ENCODE peak calls at places on chromosomes 4 and X, in five cellular contexts. Q, B, K, Z and O are unnamed samples.

GRCh38 chr4:146522862-146523205 is 1.1 kb upstream of the SLC10A7 start:
- DNase-seq in Q (no peak), B (no peak), K (no peak), Z (no peak), O (no peak)

GRCh38 chrX:8629871-8630270 is 102.1 kb downstream of the ANOS1 start:
- DNase-seq in Q (no peak), B (no peak), K (no peak), Z (no peak), O (no peak)

GRCh38 chr4:82900016-82900334 is 560 bp upstream of the THAP9 start:
- DNase-seq in Q (no peak), B (no peak), K (no peak), Z (no peak), O (no peak)

GRCh38 chr4:14792702-14793227 is 209.5 kb upstream of the CPEB2 start:
- DNase-seq in Q (no peak), B (no peak), K (no peak), Z (no peak), O (no peak)

GRCh38 chrX:10574663-10575062 is 45.7 kb downstream of the MID1 start:
- DNase-seq in Q (no peak), B (no peak), K (peak), Z (no peak), O (no peak)

GRCh38 chr4:52241916-52242315 is 190.8 kb downstream of the SPATA18 start:
- DNase-seq in Q (no peak), B (no peak), K (no peak), Z (no peak), O (no peak)

GRCh38 chr4:120071192-120071795 is 4.6 kb upstream of the MAD2L1 start:
- DNase-seq in Q (peak), B (peak), K (peak), Z (no peak), O (no peak)

GRCh38 chr4:10283761-10284160 is 167.2 kb upstream of the WDR1 start:
- DNase-seq in Q (no peak), B (no peak), K (no peak), Z (no peak), O (no peak)

GRCh38 chrX:38293741-38294140 is 33.6 kb downstream of the RPGR start:
- DNase-seq in Q (no peak), B (no peak), K (no peak), Z (no peak), O (no peak)

GRCh38 chr4:119529788-119530187 is 98.8 kb downstream of the PDE5A start:
- DNase-seq in Q (no peak), B (no peak), K (no peak), Z (no peak), O (no peak)

GRCh38 chrX:111010151-111010550 is 85.8 kb upstream of the PAK3 start:
- DNase-seq in Q (no peak), B (no peak), K (no peak), Z (no peak), O (no peak)

GRCh38 chrX:38941675-38942074 is 140.4 kb downstream of the MID1IP1 start:
- DNase-seq in Q (no peak), B (no peak), K (no peak), Z (no peak), O (no peak)

GRCh38 chr4:40369437-40370278 is 34.5 kb downstream of the CHRNA9 start:
- DNase-seq in Q (no peak), B (no peak), K (no peak), Z (no peak), O (no peak)

GRCh38 chr4:57080781-57081650 is 29.2 kb downstream of the IGFBP7 start:
- DNase-seq in Q (no peak), B (no peak), K (peak), Z (no peak), O (no peak)

GRCh38 chr4:54440394-54441223 is 211.5 kb downstream of the PDGFRA start:
- DNase-seq in Q (peak), B (peak), K (peak), Z (no peak), O (no peak)

GRCh38 chrX:37959212-37960021 is 46.9 kb upstream of the SYTL5 start:
- DNase-seq in Q (no peak), B (no peak), K (no peak), Z (no peak), O (no peak)

GRCh38 chr4:160034501-160034900 is 931.6 kb downstream of the RAPGEF2 start:
- DNase-seq in Q (no peak), B (no peak), K (no peak), Z (no peak), O (no peak)

GRCh38 chr4:76948441-76949292 is 885 bp upstream of the SEPTIN11 start:
- DNase-seq in Q (peak), B (peak), K (peak), Z (no peak), O (no peak)

GRCh38 chrX:43557792-43558191 is 98.3 kb upstream of the MAOA start:
- DNase-seq in Q (peak), B (peak), K (peak), Z (no peak), O (no peak)

GRCh38 chr4:149296084-149296483 is 519.6 kb downstream of the IQCM start:
- DNase-seq in Q (no peak), B (no peak), K (no peak), Z (no peak), O (no peak)

GRCh38 chr4:121030151-121030550 is 42.2 kb downstream of the NDNF start:
- DNase-seq in Q (no peak), B (no peak), K (no peak), Z (no peak), O (no peak)

GRCh38 chrX:121254336-121254735 is 206.9 kb downstream of the GLUD2 start:
- DNase-seq in Q (no peak), B (no peak), K (peak), Z (no peak), O (no peak)

GRCh38 chrX:1239681-1240142 is 27.3 kb upstream of the CRLF2 start:
- DNase-seq in Q (no peak), B (no peak), K (no peak), Z (peak), O (peak)

GRCh38 chr4:12595986-12596385 is 888.2 kb downstream of the RAB28 start:
- DNase-seq in Q (no peak), B (no peak), K (no peak), Z (no peak), O (no peak)

GRCh38 chr4:13347517-13348125 is 136.5 kb downstream of the RAB28 start:
- DNase-seq in Q (no peak), B (no peak), K (no peak), Z (no peak), O (no peak)

GRCh38 chrX:120302434-120302833 is 8.8 kb downstream of the TMEM255A start:
- DNase-seq in Q (no peak), B (no peak), K (peak), Z (no peak), O (no peak)

GRCh38 chr4:22430626-22431025 is 85.2 kb downstream of the ADGRA3 start:
- DNase-seq in Q (no peak), B (no peak), K (no peak), Z (no peak), O (no peak)

GRCh38 chr4:22439947-22440346 is 75.9 kb downstream of the ADGRA3 start:
- DNase-seq in Q (no peak), B (no peak), K (no peak), Z (no peak), O (no peak)

GRCh38 chr4:22435652-22436051 is 80.2 kb downstream of the ADGRA3 start:
- DNase-seq in Q (no peak), B (no peak), K (no peak), Z (no peak), O (no peak)

DNA sequence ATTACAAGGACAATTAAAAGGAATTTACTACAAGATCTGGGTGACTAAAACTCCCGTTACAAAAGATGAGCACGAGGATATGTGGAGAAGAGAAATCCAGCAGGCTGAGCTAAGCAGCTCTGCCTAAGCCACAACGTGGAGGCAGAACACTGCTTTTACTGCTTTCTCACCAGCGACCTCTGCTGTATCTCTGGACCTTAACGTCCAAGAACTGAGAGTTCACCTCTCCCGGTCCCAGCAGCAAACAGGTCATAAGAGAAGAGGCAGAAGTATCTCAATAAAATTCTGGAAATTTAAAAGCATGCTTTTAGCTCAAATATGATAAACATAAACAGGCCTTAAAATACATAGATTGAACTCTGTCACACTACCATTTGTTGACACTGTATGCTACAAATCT is 81.0 kb downstream of the ADGRA3 start:
- DNase-seq in Q (peak), B (peak), K (peak), Z (no peak), O (no peak)
- TF ChIP-seq CTCF in Q (peak), B (peak), K (no peak), Z (no peak), O (no peak)

DNA sequence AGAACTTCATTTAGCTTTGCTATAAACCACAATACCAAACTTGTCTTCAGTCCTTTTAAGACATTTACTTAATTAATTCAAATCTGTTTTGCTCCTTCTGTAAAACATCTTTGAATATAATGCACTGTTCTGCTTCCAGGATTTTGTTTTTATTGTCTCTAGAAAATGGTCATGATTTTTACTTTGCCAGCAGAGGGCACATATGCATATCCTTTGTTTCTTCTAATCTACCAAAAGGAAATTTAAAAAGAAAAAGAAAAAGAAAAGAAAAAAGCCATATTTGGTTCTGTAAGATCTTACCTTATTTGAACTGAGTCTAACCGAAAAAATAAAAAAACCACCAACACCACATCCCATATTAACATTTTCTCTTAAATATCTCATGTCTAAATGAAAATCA is 101.9 kb upstream of the CCSER1 start:
- DNase-seq in Q (no peak), B (peak), K (no peak), Z (no peak), O (no peak)
- TF ChIP-seq CTCF in Q (peak), B (peak), K (no peak), Z (peak), O (no peak)

GRCh38 chr4:182645511-182645910 is 271.7 kb downstream of the DCTD start:
- DNase-seq in Q (no peak), B (no peak), K (no peak), Z (no peak), O (no peak)

GRCh38 chr4:182647901-182648300 is 269.3 kb downstream of the DCTD start:
- DNase-seq in Q (no peak), B (no peak), K (no peak), Z (no peak), O (no peak)

GRCh38 chr4:182644326-182645050 is 272.7 kb downstream of the DCTD start:
- DNase-seq in Q (no peak), B (no peak), K (no peak), Z (no peak), O (no peak)

GRCh38 chr4:182643801-182644311 is 273.3 kb downstream of the DCTD start:
- DNase-seq in Q (no peak), B (no peak), K (no peak), Z (no peak), O (no peak)

DNA sequence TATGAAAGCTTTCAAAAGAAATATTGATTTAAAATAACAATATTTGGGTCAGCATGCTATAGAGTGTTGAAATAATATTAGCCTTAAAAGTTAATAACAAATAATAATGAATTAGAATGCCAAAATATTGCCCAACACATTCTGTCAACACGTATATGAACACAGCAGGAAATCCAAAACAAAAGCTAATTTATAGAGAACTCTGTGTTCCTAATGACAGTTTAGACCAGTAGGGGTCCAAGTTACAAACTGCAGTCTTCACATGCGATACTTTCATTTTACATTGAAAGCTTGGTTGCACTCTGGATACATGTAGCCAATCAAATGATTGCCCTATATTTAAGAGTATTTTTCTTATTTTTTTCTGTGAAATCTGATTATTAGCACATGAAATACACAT is 274.4 kb downstream of the DCTD start:
- DNase-seq in Q (no peak), B (no peak), K (no peak), Z (no peak), O (no peak)
- TF ChIP-seq CTCF in Q (peak), B (no peak), K (no peak), Z (no peak), O (no peak)

DNA sequence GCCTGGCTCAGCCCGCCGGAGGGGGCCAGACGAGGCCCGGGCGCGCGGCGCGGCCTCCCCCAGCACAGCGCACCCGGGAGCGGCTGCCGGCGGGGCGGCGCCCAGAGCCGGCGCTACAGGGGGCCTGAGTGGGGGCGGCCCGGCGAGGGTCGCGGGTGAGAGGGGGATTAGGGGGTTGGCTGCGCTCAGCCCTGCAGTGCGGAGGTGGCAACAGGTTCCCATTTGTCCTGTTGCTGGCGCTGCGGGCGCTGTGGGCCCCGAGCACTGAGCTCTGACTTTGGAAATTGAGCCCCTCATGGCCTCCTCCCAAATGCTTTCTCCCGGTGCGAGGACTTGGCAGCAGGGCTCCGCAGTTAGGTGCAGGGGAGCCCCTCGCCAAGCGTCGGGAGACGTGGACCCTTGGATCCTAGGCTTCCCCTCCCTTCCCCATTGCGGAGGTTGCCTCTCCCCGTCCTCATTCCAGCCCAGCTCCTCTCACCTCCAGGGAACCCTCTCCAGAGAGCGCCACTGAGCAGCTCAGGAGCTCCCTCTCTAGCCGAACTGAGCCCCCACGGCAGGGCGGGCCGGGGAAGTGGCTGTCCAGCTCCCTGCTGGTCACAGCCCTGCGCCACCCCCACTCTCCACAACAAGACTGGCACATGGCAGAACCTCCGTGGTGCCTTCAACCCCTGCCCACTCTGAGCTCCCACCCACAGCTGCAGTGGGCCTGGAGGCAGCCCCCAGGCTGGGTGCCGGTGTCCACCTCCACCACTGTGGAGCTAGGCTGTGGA is 2.5 kb upstream of the DUSP9 start:
- DNase-seq in Q (no peak), B (no peak), K (no peak), Z (no peak), O (no peak)
- TF ChIP-seq CTCF in Q (no peak), B (no peak), K (peak), Z (no peak), O (no peak)

GRCh38 chr4:107046261-107046660 is 10.1 kb upstream of the DKK2 start:
- DNase-seq in Q (no peak), B (no peak), K (no peak), Z (no peak), O (no peak)

GRCh38 chr4:107044170-107044569 is 8.1 kb upstream of the DKK2 start:
- DNase-seq in Q (no peak), B (peak), K (no peak), Z (no peak), O (no peak)
- TF ChIP-seq CTCF in Q (peak), B (peak), K (no peak), Z (no peak), O (no peak)

DNA sequence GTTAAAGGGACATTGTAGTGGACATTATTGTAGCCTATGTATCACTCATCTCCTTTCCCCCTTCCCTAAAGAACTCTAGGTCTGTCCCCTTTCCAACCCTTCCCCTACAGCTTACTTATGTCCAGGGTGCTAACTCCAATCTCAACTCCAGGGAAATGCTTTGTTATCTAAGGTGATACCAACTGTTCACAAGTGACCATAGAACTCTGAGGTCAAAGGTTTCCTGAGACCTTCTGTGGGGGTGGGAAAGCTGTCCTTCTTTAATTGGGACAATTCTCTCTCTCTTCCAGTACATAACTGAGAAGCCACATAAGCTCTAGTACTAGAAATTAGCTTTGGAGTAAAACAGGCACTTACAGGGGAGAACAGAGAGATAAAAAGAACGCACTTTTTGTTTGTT is 212.4 kb downstream of the NR3C2 start:
- DNase-seq in Q (no peak), B (no peak), K (no peak), Z (no peak), O (no peak)
- TF ChIP-seq CTCF in Q (no peak), B (no peak), K (no peak), Z (no peak), O (no peak)

DNA sequence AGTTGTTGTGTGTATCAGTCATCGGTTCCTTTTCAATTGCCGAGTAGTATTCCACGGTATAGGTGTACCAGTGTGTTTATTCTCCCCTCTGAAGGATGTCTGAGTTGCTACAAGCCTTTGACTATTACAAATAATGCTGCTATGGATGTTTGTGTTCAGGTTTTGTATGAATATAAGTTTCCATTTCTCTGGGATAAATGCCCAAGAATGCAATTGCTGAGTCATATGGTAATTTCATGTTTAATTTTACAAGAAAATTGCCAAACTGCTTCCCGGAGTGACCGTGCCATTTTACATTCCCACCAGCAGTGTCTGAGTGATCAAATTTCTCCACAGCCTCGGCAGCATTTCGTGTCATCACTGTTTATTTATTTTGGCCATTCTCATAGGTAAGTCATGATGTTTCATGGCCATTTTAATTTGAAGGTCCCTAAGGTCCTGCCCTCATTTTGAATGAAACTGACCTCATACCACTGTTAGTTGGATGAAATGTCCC is 73.9 kb downstream of the IRF2 start:
- DNase-seq in Q (no peak), B (no peak), K (peak), Z (no peak), O (no peak)
- TF ChIP-seq CTCF in Q (no peak), B (no peak), K (no peak), Z (peak), O (no peak)

DNA sequence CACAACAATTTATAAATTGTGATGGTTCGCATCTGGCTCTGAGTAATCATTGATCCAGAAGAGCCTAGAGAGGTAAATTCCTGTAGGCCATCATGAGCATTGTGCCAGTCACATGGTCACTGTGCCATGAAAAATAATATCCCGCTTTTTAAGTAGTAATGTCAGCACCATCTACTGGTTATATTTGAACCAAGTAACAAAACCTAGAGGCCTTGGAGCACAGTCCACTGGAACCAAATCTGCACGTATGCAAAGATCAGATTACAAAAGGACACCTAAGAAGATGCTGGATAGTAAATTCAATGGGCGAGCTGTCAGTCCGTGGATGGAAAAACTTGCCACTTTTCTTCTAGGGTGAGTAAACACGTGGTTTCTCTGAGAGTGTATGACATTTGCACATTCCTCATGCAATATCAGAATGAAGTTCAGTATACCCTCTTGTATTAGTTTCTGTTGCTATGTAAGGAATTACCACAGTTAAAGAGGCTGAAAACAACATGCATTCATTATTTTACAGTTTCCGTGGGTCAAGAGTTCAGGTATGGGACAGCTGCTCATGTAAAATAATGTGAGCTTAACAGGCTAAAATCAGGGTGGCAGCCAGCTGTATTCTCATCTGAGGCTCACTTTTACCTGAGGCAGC is 26.9 kb downstream of the FAM114A1 start:
- DNase-seq in Q (no peak), B (no peak), K (no peak), Z (no peak), O (no peak)
- TF ChIP-seq CTCF in Q (no peak), B (peak), K (no peak), Z (no peak), O (no peak)